ENCODE peak calls at places on chromosomes 5 and 9, in eight cellular contexts. B, A, K, E, G, C, I and Y are unnamed samples.

GRCh38 chr9:109584205-109584604 is 86.1 kb upstream of the PTPN3 start:
- DNase-seq in B (no peak), A (no peak), K (no peak), E (no peak), G (no peak), C (no peak), I (no peak), Y (no peak)

GRCh38 chr5:145110826-145111225 is 724.3 kb downstream of the PRELID2 start:
- DNase-seq in B (no peak), A (no peak), K (no peak), E (no peak), G (no peak), C (no peak), I (no peak), Y (no peak)

GRCh38 chr5:132012385-132013005 is 1.0 kb upstream of the ACSL6 start:
- DNase-seq in B (peak), A (peak), K (no peak), E (peak), G (peak), C (peak), I (no peak), Y (peak)

GRCh38 chr5:158658439-158659230 is 441.1 kb downstream of the EBF1 start:
- DNase-seq in B (no peak), A (peak), K (no peak), E (no peak), G (no peak), C (no peak), I (no peak), Y (no peak)

GRCh38 chr5:115432691-115433090 is 111.9 kb downstream of the FEM1C start:
- DNase-seq in B (no peak), A (peak), K (no peak), E (no peak), G (no peak), C (no peak), I (no peak), Y (no peak)

GRCh38 chr5:135714126-135714894 is 120.2 kb upstream of the SLC25A48 start:
- DNase-seq in B (no peak), A (peak), K (no peak), E (no peak), G (no peak), C (peak), I (no peak), Y (no peak)

GRCh38 chr5:37615184-37615583 is 224.7 kb downstream of the GDNF start:
- DNase-seq in B (no peak), A (peak), K (no peak), E (no peak), G (no peak), C (no peak), I (no peak), Y (no peak)

GRCh38 chr5:170633235-170634041 is 129.6 kb downstream of the KCNIP1 start:
- DNase-seq in B (peak), A (peak), K (no peak), E (peak), G (peak), C (peak), I (peak), Y (peak)

GRCh38 chr9:122394265-122395242 is 23.7 kb downstream of the PTGS1 start:
- DNase-seq in B (peak), A (peak), K (no peak), E (no peak), G (peak), C (peak), I (no peak), Y (peak)

GRCh38 chr5:119354522-119355243 is 1.1 kb upstream of the TNFAIP8 start:
- DNase-seq in B (no peak), A (no peak), K (no peak), E (no peak), G (no peak), C (no peak), I (no peak), Y (no peak)

GRCh38 chr5:175842506-175842905 is 28.9 kb upstream of the CPLX2 start:
- DNase-seq in B (no peak), A (no peak), K (no peak), E (no peak), G (peak), C (no peak), I (no peak), Y (no peak)

GRCh38 chr5:175844174-175844573 is 27.2 kb upstream of the CPLX2 start:
- DNase-seq in B (no peak), A (no peak), K (no peak), E (no peak), G (no peak), C (no peak), I (no peak), Y (no peak)

GRCh38 chr5:175836741-175837729 is 34.3 kb upstream of the CPLX2 start:
- DNase-seq in B (no peak), A (no peak), K (no peak), E (no peak), G (peak), C (no peak), I (no peak), Y (no peak)

GRCh38 chr5:175842947-175843793 is 28.2 kb upstream of the CPLX2 start:
- DNase-seq in B (no peak), A (peak), K (no peak), E (no peak), G (peak), C (no peak), I (no peak), Y (no peak)

DNA sequence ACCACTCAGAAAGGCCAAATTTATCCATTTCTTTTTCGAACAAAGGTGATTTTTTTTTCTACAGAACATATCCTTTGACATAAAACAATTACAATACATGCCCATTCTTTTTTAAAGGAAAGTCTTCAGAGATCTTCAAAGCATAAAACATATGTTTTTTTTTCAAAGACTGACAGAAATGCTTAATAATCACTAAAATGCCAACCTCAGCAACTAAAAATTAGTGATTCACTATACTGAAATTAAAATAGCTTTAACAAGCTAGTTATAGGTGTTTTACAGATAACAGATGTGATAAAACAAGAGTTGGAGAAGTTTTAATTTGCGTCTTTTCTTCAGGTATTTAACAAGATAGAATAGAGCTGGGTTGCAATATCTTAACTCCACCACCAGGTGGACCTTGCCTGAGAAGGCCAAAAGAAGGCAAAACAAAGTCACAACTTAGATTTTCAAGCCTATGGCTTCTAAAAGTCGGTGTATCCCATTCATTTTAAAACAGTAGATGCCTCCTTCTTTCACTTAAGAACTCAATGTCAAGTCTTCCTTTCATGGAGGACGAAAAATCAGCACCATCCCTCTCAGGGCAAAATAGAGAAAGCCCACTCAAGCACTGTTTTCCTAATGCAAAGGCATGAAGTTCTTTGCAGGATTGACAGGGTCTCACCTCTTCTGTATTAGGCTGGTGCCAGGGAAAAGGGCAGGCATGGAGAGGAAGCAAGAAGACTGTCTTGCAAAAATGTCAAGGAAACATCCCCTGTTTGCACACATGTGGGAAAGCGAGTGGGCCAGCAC is 31.1 kb upstream of the CPLX2 start:
- DNase-seq in B (no peak), A (peak), K (no peak), E (no peak), G (no peak), C (no peak), I (no peak), Y (no peak)
- TF ChIP-seq CTCF in B (peak), A (peak), K (peak), E (no peak), G (peak), C (no peak), I (no peak), Y (no peak)

DNA sequence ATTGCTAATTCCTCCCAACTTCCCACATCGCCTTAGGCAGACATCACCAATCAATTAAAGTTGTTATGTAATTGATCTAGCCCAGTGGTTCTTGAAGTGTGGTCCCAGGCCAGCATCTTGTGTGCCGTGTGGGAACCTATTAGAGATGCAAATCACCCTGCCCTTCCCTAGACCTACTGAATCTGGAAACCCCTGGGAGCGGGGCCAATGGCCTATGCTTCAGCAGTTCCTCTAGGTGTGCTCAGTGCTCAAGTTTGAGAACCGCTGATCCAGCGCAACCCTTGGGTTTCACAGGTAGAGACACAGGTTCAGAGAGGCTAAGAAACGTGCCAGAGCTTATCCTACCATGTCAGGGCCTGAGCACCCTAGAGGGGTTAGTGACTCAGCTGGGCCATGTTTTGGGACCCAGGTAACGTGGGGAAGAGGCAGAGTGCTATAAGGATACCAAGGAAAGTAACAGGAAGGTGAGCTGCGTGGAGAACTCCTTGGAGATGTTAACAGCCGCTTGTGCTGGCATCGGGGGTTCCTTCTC is 4.4 kb downstream of the SLC34A1 start:
- DNase-seq in B (no peak), A (no peak), K (no peak), E (no peak), G (no peak), C (no peak), I (no peak), Y (peak)
- H3K4me3 ChIP-seq in B (no peak), A (no peak), K (no peak), E (no peak), G (no peak), C (no peak), I (no peak), Y (no peak)

GRCh38 chr9:131801811-131802210 is 61.9 kb upstream of the RAPGEF1 start:
- DNase-seq in B (no peak), A (no peak), K (no peak), E (no peak), G (no peak), C (no peak), I (no peak), Y (no peak)
- TF ChIP-seq CTCF in B (no peak), A (no peak), K (no peak), E (no peak), G (no peak), C (no peak), I (no peak), Y (no peak)

DNA sequence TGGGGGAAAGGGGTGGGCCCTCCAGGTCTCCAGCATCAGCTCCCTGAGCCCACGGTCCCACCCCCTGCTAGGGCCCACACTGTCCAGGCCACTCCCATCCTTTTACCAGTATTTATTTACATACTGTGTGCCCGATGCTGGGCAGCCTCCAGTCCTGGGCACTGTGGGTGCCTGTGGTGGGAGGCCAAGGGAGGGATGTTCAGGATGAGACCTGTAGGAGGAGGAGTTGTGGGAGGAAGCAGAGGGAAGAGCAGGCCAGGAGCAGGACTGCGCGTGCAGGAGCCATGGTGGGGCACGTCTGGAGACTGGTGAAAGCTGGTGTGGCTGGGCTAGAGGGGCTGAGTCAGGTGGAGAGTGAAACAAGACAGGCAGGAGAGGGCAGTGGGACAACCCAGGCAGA is 267.4 kb downstream of the HSPA4 start:
- DNase-seq in B (no peak), A (no peak), K (no peak), E (no peak), G (no peak), C (no peak), I (no peak), Y (no peak)
- H3K4me3 ChIP-seq in B (no peak), A (no peak), K (no peak), E (no peak), G (no peak), C (no peak), I (no peak), Y (no peak)

DNA sequence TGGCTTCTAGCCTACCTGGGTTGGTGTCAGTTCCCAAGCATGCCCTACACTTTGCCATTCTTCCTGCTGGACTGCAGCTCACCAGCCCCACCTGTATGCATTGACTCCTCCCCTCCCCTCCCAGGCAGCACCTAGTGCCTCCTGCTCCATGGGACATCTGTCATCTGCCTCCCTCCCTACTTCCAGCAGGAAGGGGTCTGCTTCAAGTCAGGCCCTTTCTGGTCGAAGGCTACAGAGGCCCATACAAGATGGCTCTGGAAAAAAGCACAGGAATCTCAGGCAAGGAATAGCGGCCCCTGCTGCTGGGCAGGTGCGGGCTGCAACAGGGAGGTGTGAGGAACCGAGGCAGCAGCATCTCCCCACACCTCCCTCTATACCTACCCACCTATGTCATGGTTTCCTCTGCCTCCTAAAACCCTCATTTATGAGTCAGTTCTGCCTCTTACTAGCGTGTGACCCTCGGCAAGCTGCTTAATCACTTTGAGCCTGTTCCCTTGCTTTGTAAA is 19.7 kb downstream of the WWC1 start:
- DNase-seq in B (peak), A (no peak), K (no peak), E (no peak), G (no peak), C (no peak), I (no peak), Y (no peak)
- TF ChIP-seq CTCF in B (no peak), A (no peak), K (no peak), E (no peak), G (no peak), C (no peak), I (peak), Y (no peak)

DNA sequence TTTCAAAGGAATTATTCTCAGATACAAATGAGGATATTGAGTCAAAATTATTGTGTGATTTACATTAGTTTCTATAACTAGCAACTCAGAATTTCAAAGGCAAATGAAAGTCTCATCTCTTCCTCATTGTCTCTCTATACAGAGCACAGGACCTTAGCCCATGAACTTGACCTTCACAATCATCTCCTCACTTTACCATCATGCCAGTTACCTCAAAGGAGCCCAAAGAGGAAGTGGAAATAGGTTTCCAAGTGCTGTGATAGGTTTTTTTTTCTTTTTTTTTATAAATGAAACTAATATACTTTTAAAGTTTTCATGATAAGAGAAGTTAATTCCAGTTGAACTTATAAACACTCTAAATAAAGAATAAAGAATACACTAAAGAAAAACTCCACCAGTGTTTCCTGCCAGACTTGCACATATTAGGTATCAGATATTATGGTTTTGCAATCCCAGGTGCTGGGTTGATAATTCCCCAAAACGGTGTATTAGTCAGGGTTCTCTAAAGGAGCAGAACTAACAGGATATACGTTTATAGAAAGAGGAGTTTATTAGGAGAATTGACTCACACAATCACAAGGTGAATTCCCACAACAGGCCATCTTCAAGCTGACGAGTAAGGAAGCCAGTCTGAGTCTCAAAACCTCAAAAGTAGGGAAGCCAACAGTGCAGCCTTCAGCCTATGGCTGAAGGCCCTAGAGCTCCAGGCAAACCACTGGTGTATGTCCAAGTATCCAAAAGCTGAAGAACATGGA is 50.1 kb upstream of the ADAMTS16 start:
- DNase-seq in B (no peak), A (no peak), K (no peak), E (no peak), G (no peak), C (no peak), I (no peak), Y (no peak)
- H3K4me3 ChIP-seq in B (no peak), A (no peak), K (no peak), E (no peak), G (no peak), C (no peak), I (no peak), Y (no peak)

DNA sequence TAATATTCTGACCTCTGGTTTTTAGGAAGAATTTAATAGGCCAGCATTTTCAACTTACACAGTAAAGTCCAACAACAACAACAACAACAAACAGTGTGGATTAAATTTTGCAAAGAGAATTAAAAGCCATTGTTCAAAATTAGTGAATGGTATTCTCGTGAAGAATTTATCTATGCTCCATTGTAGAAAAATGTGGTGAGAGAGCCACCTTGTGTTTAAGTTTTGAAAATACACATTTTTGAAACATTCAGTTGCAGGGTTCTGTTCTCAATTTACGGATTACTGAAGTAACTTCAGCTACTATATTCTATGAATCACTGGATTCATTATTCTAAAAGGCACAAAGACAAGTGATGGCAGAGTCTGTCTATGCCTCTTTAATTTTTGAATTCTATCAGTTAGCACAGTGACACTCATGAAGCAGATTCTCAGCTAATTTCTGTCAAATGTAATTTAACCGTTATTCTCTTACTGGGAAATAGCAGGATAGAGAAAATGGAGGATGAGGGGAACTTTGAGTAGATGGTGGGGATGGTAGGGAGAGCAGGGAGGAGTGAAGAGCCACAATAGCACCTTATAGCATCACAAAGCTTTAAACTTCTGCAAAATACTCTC is 11.0 kb downstream of the CCDC152 start:
- DNase-seq in B (no peak), A (peak), K (no peak), E (no peak), G (no peak), C (no peak), I (no peak), Y (no peak)
- TF ChIP-seq CTCF in B (peak), A (peak), K (peak), E (no peak), G (peak), C (no peak), I (peak), Y (peak)

GRCh38 chr9:135480942-135481315 is 1.3 kb downstream of the PPP1R26 start:
- DNase-seq in B (no peak), A (no peak), K (no peak), E (no peak), G (no peak), C (no peak), I (no peak), Y (no peak)

GRCh38 chr9:135482015-135482754 is 2.6 kb downstream of the PPP1R26 start:
- DNase-seq in B (no peak), A (no peak), K (no peak), E (no peak), G (no peak), C (no peak), I (no peak), Y (no peak)

GRCh38 chr9:135479469-135480052 is at the start of gene PPP1R26:
- DNase-seq in B (peak), A (no peak), K (no peak), E (no peak), G (no peak), C (no peak), I (no peak), Y (peak)

GRCh38 chr9:135478858-135479468 is 619 bp upstream of the PPP1R26 start:
- DNase-seq in B (peak), A (peak), K (peak), E (no peak), G (no peak), C (no peak), I (no peak), Y (peak)

DNA sequence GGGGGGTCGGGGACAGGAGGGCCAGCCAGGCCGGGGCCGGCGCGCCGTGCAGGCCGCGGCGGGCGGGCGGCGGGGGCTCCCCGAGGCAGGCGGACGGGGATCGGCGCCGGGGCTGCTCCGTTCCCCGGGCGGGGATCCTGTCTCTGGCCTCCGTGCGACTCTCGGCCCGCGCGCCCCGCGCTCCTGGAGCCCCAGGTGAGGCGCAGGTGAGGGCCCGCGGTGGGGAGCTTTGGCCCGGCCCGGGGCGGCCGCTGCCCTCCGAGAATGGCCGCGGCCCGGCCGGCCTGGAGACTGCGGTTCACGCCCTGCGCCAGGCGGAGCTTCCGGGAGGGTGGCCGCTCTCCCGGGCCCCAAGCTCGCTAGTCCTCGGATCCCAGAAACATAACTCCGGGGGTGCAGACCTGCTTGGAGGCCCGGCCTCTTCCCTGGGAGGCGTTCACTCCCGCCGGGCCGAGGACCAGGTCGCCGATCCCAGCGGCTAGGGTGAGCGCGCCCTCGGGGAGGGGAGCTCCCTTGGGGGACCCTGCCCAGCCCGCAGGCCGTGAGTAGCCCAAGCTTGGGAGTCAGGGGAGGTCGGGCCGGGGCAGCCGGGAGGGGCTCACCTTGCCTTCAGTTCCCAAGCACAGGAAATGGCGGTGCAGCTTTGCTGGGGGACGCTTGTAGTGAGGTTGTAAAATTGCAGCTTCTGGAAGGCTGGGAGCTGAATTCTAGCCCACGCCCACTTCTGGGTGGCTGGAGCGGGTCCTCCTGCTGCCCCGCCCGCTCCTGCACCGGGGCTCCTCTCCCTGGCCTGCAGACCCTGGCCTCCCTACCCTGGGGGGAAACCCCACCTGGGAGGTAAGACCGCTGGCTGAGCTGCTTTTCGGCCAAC is 724 bp downstream of the PPP1R26 start:
- DNase-seq in B (peak), A (peak), K (no peak), E (no peak), G (no peak), C (no peak), I (no peak), Y (peak)
- H3K4me3 ChIP-seq in B (peak), A (peak), K (peak), E (peak), G (peak), C (peak), I (peak), Y (peak)